ENCODE peak calls at places on chromosomes 11 and 22, in seven cellular contexts. J is PC-3, X is breast epithelium, U is PC-9, T is WERI-Rb-1, R is NT2/D1, O is SJCRH30. Y is an unnamed sample. For H3K27me3, the result is how much of the 10 kb centered on the place peaks cover.

GRCh38 chr11:114236829-114237228 is 59.4 kb upstream of the NNMT start:
- DNase-seq in J (no peak), U (no peak), X (no peak), T (no peak), R (no peak), O (no peak), Y (no peak)

GRCh38 chr22:21835378-21835777 is 32.1 kb downstream of the MAPK1 start:
- DNase-seq in O (no peak), R (no peak), X (no peak), J (no peak), U (no peak), T (no peak), Y (no peak)

GRCh38 chr11:68146704-68147474 is 25.7 kb upstream of the CHKA start:
- DNase-seq in R (no peak), T (no peak), J (peak), O (peak), U (peak), X (no peak), Y (no peak)

GRCh38 chr11:14858404-14858803 is 33.6 kb downstream of the CYP2R1 start:
- DNase-seq in J (no peak), T (no peak), R (no peak), X (no peak), O (no peak), U (no peak), Y (no peak)

GRCh38 chr22:46027219-46028068 is 50.5 kb upstream of the WNT7B start:
- DNase-seq in R (no peak), J (no peak), O (no peak), T (no peak), U (no peak), X (peak), Y (no peak)

GRCh38 chr11:33742249-33742851 is 6.1 kb upstream of the CD59 start:
- DNase-seq in U (peak), O (peak), R (no peak), T (no peak), J (peak), X (no peak), Y (no peak)

GRCh38 chr22:45476814-45477213 is 25.9 kb upstream of the FBLN1 start:
- DNase-seq in J (no peak), U (no peak), T (no peak), X (no peak), O (no peak), R (no peak), Y (no peak)

GRCh38 chr22:32801436-32802290 is at the start of gene TIMP3:
- DNase-seq in O (peak), X (peak), U (peak), J (no peak), R (no peak), T (peak), Y (peak)

GRCh38 chr11:68929135-68929534 is 25.4 kb downstream of the IGHMBP2 start:
- DNase-seq in X (no peak), J (no peak), R (no peak), O (no peak), T (no peak), U (no peak), Y (no peak)

GRCh38 chr11:60345489-60345888 is 18.4 kb downstream of the MS4A6E start:
- DNase-seq in J (peak), U (no peak), T (peak), O (peak), X (no peak), R (peak), Y (peak)

GRCh38 chr11:69883292-69884255 is 64.4 kb upstream of the FGF3 start:
- DNase-seq in X (no peak), J (no peak), U (peak), R (no peak), T (no peak), O (no peak), Y (no peak)

GRCh38 chr22:42179616-42180015 is 49.0 kb upstream of the CYP2D6 start:
- DNase-seq in X (no peak), R (no peak), O (peak), J (peak), U (no peak), T (no peak), Y (no peak)

GRCh38 chr11:12494699-12495098 is 117.3 kb downstream of the PARVA start:
- DNase-seq in U (no peak), X (no peak), T (no peak), O (no peak), R (no peak), J (no peak), Y (no peak)

GRCh38 chr22:27420817-27421361 is 380.7 kb downstream of the MN1 start:
- DNase-seq in O (peak), J (peak), T (no peak), R (no peak), U (no peak), X (peak), Y (no peak)

GRCh38 chr22:29820941-29821789 is 16.9 kb downstream of the ASCC2 start:
- DNase-seq in U (peak), X (peak), R (no peak), O (peak), J (peak), T (no peak), Y (no peak)

GRCh38 chr11:88105952-88106351 is 69.3 kb downstream of the RAB38 start:
- DNase-seq in X (no peak), T (no peak), R (no peak), U (no peak), O (no peak), J (no peak), Y (no peak)

GRCh38 chr11:106540001-106540400 is 462.5 kb downstream of the AASDHPPT start:
- DNase-seq in X (no peak), O (no peak), U (no peak), R (no peak), T (no peak), J (no peak), Y (no peak)

GRCh38 chr11:133399294-133399693 is 133.0 kb downstream of the OPCML start:
- DNase-seq in R (no peak), O (no peak), X (no peak), J (no peak), U (no peak), T (no peak), Y (no peak)

GRCh38 chr11:10623797-10624761 is 55.6 kb upstream of the LYVE1 start:
- DNase-seq in O (peak), J (peak), X (no peak), R (peak), T (peak), U (no peak), Y (peak)

GRCh38 chr11:134360050-134360835 is 28.5 kb downstream of the GLB1L2 start:
- DNase-seq in U (no peak), O (peak), X (peak), R (peak), T (peak), J (peak), Y (peak)

GRCh38 chr22:50271519-50271970 is 1.4 kb upstream of the MAPK11 start:
- DNase-seq in O (peak), R (no peak), T (peak), J (peak), X (no peak), U (no peak), Y (peak)

GRCh38 chr11:93054881-93055280 is 85.4 kb downstream of the MTNR1B start:
- DNase-seq in O (no peak), R (no peak), T (no peak), X (no peak), U (peak), J (peak), Y (no peak)

GRCh38 chr22:37904572-37905533 is 1.2 kb upstream of the MICALL1 start:
- DNase-seq in U (peak), J (peak), T (peak), R (no peak), X (no peak), O (peak), Y (peak)

GRCh38 chr22:17847360-17848078 is 73.2 kb upstream of the BID start:
- DNase-seq in T (no peak), J (no peak), O (peak), X (no peak), R (no peak), U (peak), Y (no peak)

GRCh38 chr11:118202599-118203422 is 22.0 kb downstream of the JAML start:
- DNase-seq in R (no peak), T (no peak), X (no peak), O (no peak), J (no peak), U (no peak), Y (no peak)

GRCh38 chr11:34890089-34890488 is 26.1 kb downstream of the APIP start:
- DNase-seq in R (no peak), O (no peak), U (no peak), T (no peak), X (no peak), J (peak), Y (no peak)

GRCh38 chr11:95877288-95877687 is 46.6 kb downstream of the MTMR2 start:
- DNase-seq in X (no peak), O (no peak), T (no peak), U (peak), R (no peak), J (peak), Y (no peak)

GRCh38 chr11:68099474-68100405 is 21.4 kb downstream of the CHKA start:
- DNase-seq in R (no peak), U (no peak), T (no peak), X (no peak), O (peak), J (peak), Y (no peak)

GRCh38 chr11:67239795-67240574 is 26.3 kb upstream of the GRK2 start:
- DNase-seq in U (peak), T (peak), O (peak), J (peak), R (peak), X (peak), Y (peak)

GRCh38 chr11:130189492-130190210 is 30.1 kb downstream of the ST14 start:
- DNase-seq in U (no peak), O (no peak), J (no peak), R (no peak), X (no peak), T (no peak), Y (no peak)

GRCh38 chr11:32331792-32332191 is 103.5 kb downstream of the WT1 start:
- DNase-seq in O (no peak), R (no peak), J (no peak), X (no peak), T (no peak), U (no peak), Y (no peak)

GRCh38 chr22:27183474-27183873 is 526.1 kb downstream of the MIAT start:
- DNase-seq in J (no peak), X (no peak), R (no peak), O (no peak), U (no peak), T (no peak), Y (no peak)

GRCh38 chr11:117668291-117668690 is 128.7 kb downstream of the DSCAML1 start:
- DNase-seq in U (no peak), T (peak), X (no peak), J (no peak), R (no peak), O (no peak), Y (no peak)

GRCh38 chr11:15430381-15430780 is 315.7 kb downstream of the INSC start:
- DNase-seq in O (no peak), J (no peak), U (no peak), X (no peak), T (no peak), R (no peak), Y (no peak)

DNA sequence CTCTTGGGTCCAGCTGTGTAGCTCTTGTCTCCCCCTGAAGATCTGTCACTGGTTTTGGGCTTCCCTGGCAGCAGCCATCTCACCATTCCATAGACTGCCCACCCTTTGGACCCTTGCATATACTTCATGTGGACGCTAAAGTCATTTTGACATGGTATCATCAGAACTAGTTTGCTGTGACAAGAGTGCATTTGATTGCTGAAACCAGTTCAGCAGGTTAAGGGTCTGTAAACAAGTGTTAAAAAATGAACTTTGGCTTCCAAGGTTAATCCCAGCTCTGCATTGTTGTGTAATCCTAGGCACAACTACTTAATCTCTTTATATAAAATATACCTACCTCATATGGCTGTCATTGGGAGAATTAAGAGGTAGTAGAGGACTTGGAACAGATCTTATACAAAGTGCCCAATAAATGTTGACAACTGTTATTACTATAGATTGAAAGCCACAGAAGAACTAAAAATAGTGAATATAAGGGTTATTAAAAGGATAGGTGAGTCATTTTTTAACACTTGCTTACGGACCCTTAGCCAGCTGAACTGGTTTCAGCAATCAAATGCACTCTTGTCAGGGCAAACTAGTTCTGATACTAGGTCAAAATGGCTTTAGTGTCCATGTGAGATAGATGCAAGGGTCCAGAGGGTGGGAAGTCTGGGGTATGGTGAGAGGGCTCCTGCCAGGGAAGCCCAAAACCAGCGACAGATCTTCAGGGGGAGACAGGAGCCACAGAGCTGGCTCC is 29.4 kb downstream of the CCDC90B start:
- DNase-seq in T (no peak), X (no peak), R (no peak), U (peak), O (no peak), J (no peak), Y (no peak)
- H3K4me3 ChIP-seq in T (no peak), X (no peak), R (no peak), U (peak), O (no peak), J (no peak), Y (no peak)

GRCh38 chr22:43411981-43412807 is at the start of gene MPPED1:
- DNase-seq in X (no peak), T (no peak), O (no peak), R (no peak), J (no peak), U (no peak), Y (no peak)
- H3K27me3 ChIP-seq in X (under half), T (under half), O (under half), R (under half), J (half or more), U (half or more), Y (half or more)

GRCh38 chr11:47524200-47524874 is 28.6 kb downstream of the CELF1 start:
- DNase-seq in O (no peak), X (no peak), T (no peak), J (no peak), U (no peak), R (no peak), Y (no peak)
- H3K4me3 ChIP-seq in O (no peak), X (peak), T (no peak), J (peak), U (no peak), R (no peak), Y (no peak)

DNA sequence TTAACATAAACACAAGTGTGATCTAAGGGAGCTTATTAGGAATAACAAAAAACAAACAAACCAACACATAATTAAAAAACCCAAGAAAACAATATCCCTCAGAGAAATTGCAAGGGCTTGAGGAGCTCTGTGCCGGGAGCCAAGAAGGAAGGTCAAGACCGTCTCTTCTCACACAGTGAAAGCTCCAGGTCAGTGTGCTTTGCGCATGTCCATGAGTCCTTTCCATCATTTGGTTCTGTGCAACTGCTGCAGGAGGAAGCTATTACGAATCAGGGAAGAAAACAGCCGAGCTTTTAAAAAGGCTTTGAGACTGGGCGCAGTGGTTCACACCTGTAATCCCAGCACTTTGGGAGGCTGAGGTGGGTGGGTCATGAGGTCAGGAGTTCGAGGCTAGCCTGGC is 4.6 kb downstream of the KRTAP5-8 start:
- DNase-seq in R (no peak), O (no peak), U (no peak), X (no peak), J (no peak), T (no peak), Y (no peak)
- H3K27me3 ChIP-seq in R (under half), O (under half), U (under half), X (under half), J (under half), T (under half), Y (under half)

GRCh38 chr22:20550057-20550817 is 42.8 kb downstream of the MED15 start:
- DNase-seq in T (no peak), X (no peak), R (no peak), J (no peak), O (no peak), U (no peak), Y (no peak)
- H3K4me3 ChIP-seq in T (no peak), X (no peak), R (no peak), J (no peak), O (no peak), U (no peak), Y (no peak)

GRCh38 chr11:120168108-120168959 is 30.4 kb upstream of the TRIM29 start:
- DNase-seq in O (no peak), R (no peak), T (no peak), U (peak), J (no peak), X (no peak), Y (no peak)
- H3K27me3 ChIP-seq in O (under half), R (half or more), T (under half), U (under half), J (under half), X (under half), Y (under half)

GRCh38 chr11:45285289-45285828 is 782 bp downstream of the SYT13 start:
- DNase-seq in R (no peak), O (no peak), U (no peak), J (no peak), X (no peak), T (no peak), Y (no peak)
- H3K4me3 ChIP-seq in R (peak), O (no peak), U (no peak), J (no peak), X (no peak), T (peak), Y (no peak)